ENCODE peak calls at places on chromosomes 6 and 20, in nine cellular contexts. One of them, this sample, is unnamed.

GRCh38 chr20:14879020-14879697 is 541.7 kb upstream of the FLRT3 start:
- DNase-seq in testis: no peak
- DNase-seq in PC-3: peak
- DNase-seq in transverse colon: no peak
- DNase-seq in cardiac muscle cell: no peak
- DNase-seq in IMR-90: peak
- DNase-seq in GM23338: no peak
- DNase-seq in endothelial cell of umbilical vein: peak
- DNase-seq in GM06990: no peak
- DNase-seq in this sample: peak

GRCh38 chr20:39117486-39117885 is 155.3 kb downstream of the DHX35 start:
- DNase-seq in testis: no peak
- DNase-seq in PC-3: peak
- DNase-seq in transverse colon: no peak
- DNase-seq in cardiac muscle cell: no peak
- DNase-seq in IMR-90: peak
- DNase-seq in GM23338: no peak
- DNase-seq in endothelial cell of umbilical vein: peak
- DNase-seq in GM06990: no peak
- DNase-seq in this sample: no peak

GRCh38 chr6:31585531-31585930 is 546 bp upstream of the LST1 start:
- DNase-seq in testis: no peak
- DNase-seq in PC-3: peak
- DNase-seq in transverse colon: no peak
- DNase-seq in cardiac muscle cell: no peak
- DNase-seq in IMR-90: no peak
- DNase-seq in GM23338: peak
- DNase-seq in endothelial cell of umbilical vein: no peak
- DNase-seq in GM06990: no peak
- DNase-seq in this sample: no peak

GRCh38 chr6:25142506-25142905 is 136.7 kb upstream of the CARMIL1 start:
- DNase-seq in testis: no peak
- DNase-seq in PC-3: no peak
- DNase-seq in transverse colon: no peak
- DNase-seq in cardiac muscle cell: no peak
- DNase-seq in IMR-90: no peak
- DNase-seq in GM23338: no peak
- DNase-seq in endothelial cell of umbilical vein: no peak
- DNase-seq in GM06990: no peak
- DNase-seq in this sample: no peak

GRCh38 chr20:15740046-15740775 is 833.0 kb downstream of the KIF16B start:
- DNase-seq in testis: no peak
- DNase-seq in PC-3: no peak
- DNase-seq in transverse colon: no peak
- DNase-seq in cardiac muscle cell: no peak
- DNase-seq in IMR-90: no peak
- DNase-seq in GM23338: no peak
- DNase-seq in endothelial cell of umbilical vein: no peak
- DNase-seq in GM06990: no peak
- DNase-seq in this sample: no peak

GRCh38 chr6:14754636-14755513 is 491.0 kb upstream of the JARID2 start:
- DNase-seq in testis: no peak
- DNase-seq in PC-3: no peak
- DNase-seq in transverse colon: no peak
- DNase-seq in cardiac muscle cell: no peak
- DNase-seq in IMR-90: no peak
- DNase-seq in GM23338: no peak
- DNase-seq in endothelial cell of umbilical vein: no peak
- DNase-seq in GM06990: no peak
- DNase-seq in this sample: no peak

GRCh38 chr6:84466521-84466920 is 239.1 kb upstream of the CEP162 start:
- DNase-seq in testis: no peak
- DNase-seq in PC-3: peak
- DNase-seq in transverse colon: no peak
- DNase-seq in cardiac muscle cell: no peak
- DNase-seq in IMR-90: peak
- DNase-seq in GM23338: peak
- DNase-seq in endothelial cell of umbilical vein: peak
- DNase-seq in GM06990: no peak
- DNase-seq in this sample: peak

GRCh38 chr20:47825011-47825762 is 39.9 kb upstream of the SULF2 start:
- DNase-seq in testis: no peak
- DNase-seq in PC-3: no peak
- DNase-seq in transverse colon: no peak
- DNase-seq in cardiac muscle cell: no peak
- DNase-seq in IMR-90: no peak
- DNase-seq in GM23338: no peak
- DNase-seq in endothelial cell of umbilical vein: no peak
- DNase-seq in GM06990: no peak
- DNase-seq in this sample: no peak

GRCh38 chr6:13471184-13471583 is 16.2 kb downstream of the GFOD1 start:
- DNase-seq in testis: no peak
- DNase-seq in PC-3: no peak
- DNase-seq in transverse colon: no peak
- DNase-seq in cardiac muscle cell: no peak
- DNase-seq in IMR-90: no peak
- DNase-seq in GM23338: no peak
- DNase-seq in endothelial cell of umbilical vein: no peak
- DNase-seq in GM06990: no peak
- DNase-seq in this sample: no peak

GRCh38 chr6:19477563-19477962 is 359.6 kb upstream of the ID4 start:
- DNase-seq in testis: no peak
- DNase-seq in PC-3: peak
- DNase-seq in transverse colon: no peak
- DNase-seq in cardiac muscle cell: no peak
- DNase-seq in IMR-90: no peak
- DNase-seq in GM23338: no peak
- DNase-seq in endothelial cell of umbilical vein: no peak
- DNase-seq in GM06990: no peak
- DNase-seq in this sample: no peak

GRCh38 chr6:140566706-140567330 is 1192.4 kb upstream of the CITED2 start:
- DNase-seq in testis: no peak
- DNase-seq in PC-3: peak
- DNase-seq in transverse colon: no peak
- DNase-seq in cardiac muscle cell: peak
- DNase-seq in IMR-90: peak
- DNase-seq in GM23338: no peak
- DNase-seq in endothelial cell of umbilical vein: peak
- DNase-seq in GM06990: no peak
- DNase-seq in this sample: no peak

GRCh38 chr20:22576733-22577514 is 7.4 kb downstream of the FOXA2 start:
- DNase-seq in testis: no peak
- DNase-seq in PC-3: no peak
- DNase-seq in transverse colon: no peak
- DNase-seq in cardiac muscle cell: no peak
- DNase-seq in IMR-90: no peak
- DNase-seq in GM23338: no peak
- DNase-seq in endothelial cell of umbilical vein: no peak
- DNase-seq in GM06990: no peak
- DNase-seq in this sample: no peak

GRCh38 chr6:16057411-16057810 is 71.5 kb upstream of the MYLIP start:
- DNase-seq in testis: no peak
- DNase-seq in PC-3: peak
- DNase-seq in transverse colon: no peak
- DNase-seq in cardiac muscle cell: no peak
- DNase-seq in IMR-90: no peak
- DNase-seq in GM23338: no peak
- DNase-seq in endothelial cell of umbilical vein: no peak
- DNase-seq in GM06990: no peak
- DNase-seq in this sample: no peak

GRCh38 chr20:10686356-10687169 is 12.8 kb upstream of the JAG1 start:
- DNase-seq in testis: no peak
- DNase-seq in PC-3: no peak
- DNase-seq in transverse colon: no peak
- DNase-seq in cardiac muscle cell: no peak
- DNase-seq in IMR-90: no peak
- DNase-seq in GM23338: no peak
- DNase-seq in endothelial cell of umbilical vein: no peak
- DNase-seq in GM06990: no peak
- DNase-seq in this sample: no peak

DNA sequence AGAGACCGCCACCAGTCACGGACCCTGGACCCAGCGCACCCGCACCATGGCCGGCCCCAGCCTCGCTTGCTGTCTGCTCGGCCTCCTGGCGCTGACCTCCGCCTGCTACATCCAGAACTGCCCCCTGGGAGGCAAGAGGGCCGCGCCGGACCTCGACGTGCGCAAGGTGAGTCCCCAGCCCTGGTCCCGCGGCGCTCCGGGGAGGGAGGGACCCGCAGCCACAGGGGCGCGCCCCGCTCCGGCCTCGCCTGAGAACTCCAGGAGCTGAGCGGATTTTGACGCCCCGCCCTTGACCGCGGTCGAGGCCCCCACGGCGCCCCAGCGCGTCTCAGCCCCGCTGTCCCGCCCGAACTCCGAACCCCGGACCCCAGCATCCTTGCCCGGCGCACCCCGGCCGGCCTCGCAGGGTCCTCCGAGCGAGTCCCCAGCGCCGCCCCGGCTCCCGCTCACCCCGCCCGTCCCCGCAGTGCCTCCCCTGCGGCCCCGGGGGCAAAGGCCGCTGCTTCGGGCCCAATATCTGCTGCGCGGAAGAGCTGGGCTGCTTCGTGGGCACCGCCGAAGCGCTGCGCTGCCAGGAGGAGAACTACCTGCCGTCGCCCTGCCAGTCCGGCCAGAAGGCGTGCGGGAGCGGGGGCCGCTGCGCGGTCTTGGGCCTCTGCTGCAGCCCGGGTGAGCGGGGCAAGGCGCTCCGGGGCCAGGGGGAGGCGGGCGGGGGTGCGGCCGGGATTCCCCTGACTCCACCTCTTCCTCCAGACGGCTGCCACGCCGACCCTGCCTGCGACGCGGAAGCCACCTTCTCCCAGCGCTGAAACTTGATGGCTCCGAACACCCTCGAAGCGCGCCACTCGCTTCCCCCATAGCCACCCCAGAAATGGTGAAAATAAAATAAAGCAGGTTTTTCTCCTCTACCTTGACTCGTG is at the start of gene OXT:
- DNase-seq in testis: no peak
- DNase-seq in PC-3: no peak
- DNase-seq in transverse colon: peak
- DNase-seq in cardiac muscle cell: no peak
- DNase-seq in IMR-90: no peak
- DNase-seq in GM23338: peak
- DNase-seq in endothelial cell of umbilical vein: peak
- DNase-seq in GM06990: no peak
- DNase-seq in this sample: no peak
- H3K4me3 ChIP-seq in testis: peak
- H3K4me3 ChIP-seq in PC-3: no peak
- H3K4me3 ChIP-seq in transverse colon: peak
- H3K4me3 ChIP-seq in cardiac muscle cell: peak
- H3K4me3 ChIP-seq in IMR-90: no peak
- H3K4me3 ChIP-seq in GM23338: peak
- H3K4me3 ChIP-seq in endothelial cell of umbilical vein: peak
- H3K4me3 ChIP-seq in GM06990: peak
- H3K4me3 ChIP-seq in this sample: peak

GRCh38 chr6:108746841-108747575 is 101.2 kb upstream of the ARMC2 start:
- DNase-seq in testis: no peak
- DNase-seq in PC-3: no peak
- DNase-seq in transverse colon: no peak
- DNase-seq in cardiac muscle cell: no peak
- DNase-seq in IMR-90: no peak
- DNase-seq in GM23338: no peak
- DNase-seq in endothelial cell of umbilical vein: no peak
- DNase-seq in GM06990: no peak
- DNase-seq in this sample: no peak
- TF ChIP-seq CTCF in testis: no peak
- TF ChIP-seq CTCF in PC-3: no peak
- TF ChIP-seq CTCF in transverse colon: no peak
- TF ChIP-seq CTCF in cardiac muscle cell: no peak
- TF ChIP-seq CTCF in IMR-90: no peak
- TF ChIP-seq CTCF in GM23338: no peak
- TF ChIP-seq CTCF in endothelial cell of umbilical vein: no peak
- TF ChIP-seq CTCF in GM06990: no peak
- TF ChIP-seq CTCF in this sample: no peak

DNA sequence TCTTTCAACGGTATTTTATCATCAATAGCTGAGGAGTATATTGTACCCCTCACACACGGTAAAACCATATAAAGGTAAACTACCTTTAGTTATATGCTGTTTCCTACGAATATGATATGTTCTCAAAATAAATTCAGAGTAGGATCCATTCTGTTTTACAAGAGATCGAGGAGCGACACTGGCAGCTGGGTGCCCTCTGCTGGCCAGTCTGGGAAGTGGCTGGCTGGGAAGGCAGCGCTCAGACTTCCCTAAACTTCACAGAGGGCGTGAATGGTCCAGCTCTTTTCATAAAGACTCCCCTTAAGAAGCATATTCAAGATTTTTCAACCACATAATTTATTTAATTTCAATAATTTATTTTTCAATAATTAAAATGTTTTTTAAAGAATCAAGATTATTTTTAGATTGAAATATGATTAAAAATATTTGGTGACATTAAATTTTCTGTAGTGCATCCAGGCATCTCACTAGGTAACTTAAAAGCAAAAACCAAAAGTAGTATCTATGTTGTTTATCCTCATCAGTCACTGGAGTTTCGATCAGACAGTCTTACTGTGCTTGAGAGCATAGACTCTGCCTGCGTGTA is 187.5 kb upstream of the PDE10A start:
- DNase-seq in testis: peak
- DNase-seq in PC-3: peak
- DNase-seq in transverse colon: peak
- DNase-seq in cardiac muscle cell: peak
- DNase-seq in IMR-90: peak
- DNase-seq in GM23338: peak
- DNase-seq in endothelial cell of umbilical vein: peak
- DNase-seq in GM06990: peak
- DNase-seq in this sample: no peak
- H3K4me3 ChIP-seq in testis: no peak
- H3K4me3 ChIP-seq in PC-3: no peak
- H3K4me3 ChIP-seq in transverse colon: no peak
- H3K4me3 ChIP-seq in cardiac muscle cell: no peak
- H3K4me3 ChIP-seq in IMR-90: no peak
- H3K4me3 ChIP-seq in GM23338: no peak
- H3K4me3 ChIP-seq in endothelial cell of umbilical vein: no peak
- H3K4me3 ChIP-seq in GM06990: no peak
- H3K4me3 ChIP-seq in this sample: no peak

DNA sequence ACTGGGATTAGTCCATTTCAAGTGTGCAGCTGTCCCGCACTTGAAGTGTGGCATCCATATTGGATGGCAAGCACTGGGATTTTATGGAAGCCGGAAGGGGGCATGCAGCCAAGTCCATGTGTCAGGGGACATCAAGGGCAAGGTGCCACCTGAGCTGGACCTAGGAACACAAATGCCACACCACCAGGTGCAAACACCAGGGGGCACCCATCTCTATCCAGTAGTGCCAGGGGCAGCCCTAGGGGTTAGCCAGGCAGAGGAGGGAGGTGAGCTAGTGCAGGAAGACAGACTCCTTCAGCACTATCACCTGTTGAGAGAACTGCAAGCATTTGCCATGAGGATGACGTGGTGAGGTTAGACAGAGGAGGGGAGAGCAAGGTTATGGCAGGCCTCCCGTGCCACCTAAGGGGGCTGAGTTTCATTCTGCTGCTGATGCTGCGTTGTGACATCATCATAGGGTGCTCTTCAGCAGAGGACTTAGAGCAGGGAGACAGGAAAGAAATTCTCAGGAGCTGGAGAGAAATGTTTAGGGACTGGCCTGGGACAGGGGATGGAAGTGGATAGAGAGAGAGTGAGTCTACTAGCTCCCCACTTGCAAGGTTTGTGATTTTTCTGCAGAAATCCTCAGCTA is 192.6 kb upstream of the SLC24A3 start:
- DNase-seq in testis: no peak
- DNase-seq in PC-3: no peak
- DNase-seq in transverse colon: no peak
- DNase-seq in cardiac muscle cell: no peak
- DNase-seq in IMR-90: no peak
- DNase-seq in GM23338: no peak
- DNase-seq in endothelial cell of umbilical vein: no peak
- DNase-seq in GM06990: no peak
- DNase-seq in this sample: no peak
- TF ChIP-seq CTCF in testis: no peak
- TF ChIP-seq CTCF in PC-3: peak
- TF ChIP-seq CTCF in transverse colon: no peak
- TF ChIP-seq CTCF in cardiac muscle cell: no peak
- TF ChIP-seq CTCF in IMR-90: no peak
- TF ChIP-seq CTCF in GM23338: peak
- TF ChIP-seq CTCF in endothelial cell of umbilical vein: no peak
- TF ChIP-seq CTCF in GM06990: peak
- TF ChIP-seq CTCF in this sample: no peak

This sample was measured in AG04449.